ENCODE peak calls at places on chromosomes 3 and 15, in six cellular contexts. Y, B, K, W, V and R are unnamed samples.

GRCh38 chr3:72258786-72259185 is 473.8 kb upstream of the PROK2 start:
- DNase-seq in Y (no peak), B (no peak), K (no peak), W (no peak), V (no peak), R (no peak)

GRCh38 chr3:159669753-159670152 is 318.9 kb upstream of the IL12A start:
- DNase-seq in Y (peak), B (no peak), K (no peak), W (no peak), V (peak), R (no peak)

GRCh38 chr3:193686665-193687506 is 93.9 kb downstream of the OPA1 start:
- DNase-seq in Y (no peak), B (no peak), K (no peak), W (no peak), V (peak), R (no peak)

GRCh38 chr3:36455406-36455805 is 75.1 kb downstream of the STAC start:
- DNase-seq in Y (no peak), B (no peak), K (no peak), W (no peak), V (no peak), R (no peak)

GRCh38 chr3:8837172-8837571 is 67.8 kb upstream of the OXTR start:
- DNase-seq in Y (no peak), B (no peak), K (no peak), W (no peak), V (peak), R (no peak)

GRCh38 chr3:26271848-26272247 is 350.7 kb upstream of the LRRC3B start:
- DNase-seq in Y (no peak), B (no peak), K (no peak), W (no peak), V (no peak), R (no peak)

GRCh38 chr15:69576035-69576526 is 123.5 kb downstream of the RPLP1 start:
- DNase-seq in Y (peak), B (peak), K (no peak), W (no peak), V (peak), R (peak)

GRCh38 chr15:52436971-52437370 is 91.7 kb downstream of the MYO5A start:
- DNase-seq in Y (no peak), B (no peak), K (no peak), W (no peak), V (peak), R (no peak)

GRCh38 chr3:136546718-136547117 is 205.5 kb downstream of the STAG1 start:
- DNase-seq in Y (peak), B (no peak), K (no peak), W (no peak), V (peak), R (no peak)

GRCh38 chr3:179558742-179559364 is 3.9 kb upstream of the ACTL6A start:
- DNase-seq in Y (peak), B (peak), K (peak), W (peak), V (peak), R (no peak)

DNA sequence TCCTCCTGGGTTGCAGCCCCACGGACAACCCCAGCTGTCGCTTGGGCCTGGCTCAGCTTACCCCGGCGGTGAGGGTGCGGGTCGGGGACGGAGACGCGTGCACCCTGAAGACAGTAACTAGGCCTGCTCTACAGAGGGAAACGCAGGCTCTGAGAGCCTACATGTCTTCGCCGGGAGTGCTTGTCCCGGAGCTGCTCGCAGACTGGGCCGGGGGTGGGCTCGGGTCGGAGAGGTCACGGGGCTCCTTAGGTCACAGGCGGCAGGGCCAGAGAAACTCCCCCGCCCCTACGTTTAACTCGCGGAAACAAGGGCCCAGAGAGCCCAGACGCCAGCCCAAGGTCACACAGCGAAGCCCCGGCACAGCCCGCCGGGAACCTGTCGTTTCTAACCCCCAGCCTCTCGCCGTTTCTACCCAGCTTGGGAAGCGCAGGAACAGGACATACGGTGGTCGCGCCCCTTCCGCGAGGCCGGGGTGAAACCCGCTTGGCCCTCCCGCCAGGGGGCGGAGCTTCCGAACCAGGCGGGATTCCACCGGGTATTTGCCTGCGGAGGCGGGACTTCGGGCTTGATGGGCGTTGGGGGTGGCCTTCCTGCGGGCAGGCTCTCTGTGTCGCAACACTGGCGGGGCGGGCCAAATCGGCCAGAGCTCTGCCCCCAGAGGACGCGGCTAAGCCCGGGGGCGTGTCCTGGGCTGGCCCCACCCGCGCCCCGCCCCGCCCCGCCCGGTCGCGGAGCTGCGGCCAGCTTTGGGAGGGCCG is at the start of gene HDAC11:
- DNase-seq in Y (peak), B (peak), K (peak), W (peak), V (peak), R (peak)
- TF ChIP-seq CTCF in Y (no peak), B (peak), K (no peak), W (peak), V (peak), R (peak)

DNA sequence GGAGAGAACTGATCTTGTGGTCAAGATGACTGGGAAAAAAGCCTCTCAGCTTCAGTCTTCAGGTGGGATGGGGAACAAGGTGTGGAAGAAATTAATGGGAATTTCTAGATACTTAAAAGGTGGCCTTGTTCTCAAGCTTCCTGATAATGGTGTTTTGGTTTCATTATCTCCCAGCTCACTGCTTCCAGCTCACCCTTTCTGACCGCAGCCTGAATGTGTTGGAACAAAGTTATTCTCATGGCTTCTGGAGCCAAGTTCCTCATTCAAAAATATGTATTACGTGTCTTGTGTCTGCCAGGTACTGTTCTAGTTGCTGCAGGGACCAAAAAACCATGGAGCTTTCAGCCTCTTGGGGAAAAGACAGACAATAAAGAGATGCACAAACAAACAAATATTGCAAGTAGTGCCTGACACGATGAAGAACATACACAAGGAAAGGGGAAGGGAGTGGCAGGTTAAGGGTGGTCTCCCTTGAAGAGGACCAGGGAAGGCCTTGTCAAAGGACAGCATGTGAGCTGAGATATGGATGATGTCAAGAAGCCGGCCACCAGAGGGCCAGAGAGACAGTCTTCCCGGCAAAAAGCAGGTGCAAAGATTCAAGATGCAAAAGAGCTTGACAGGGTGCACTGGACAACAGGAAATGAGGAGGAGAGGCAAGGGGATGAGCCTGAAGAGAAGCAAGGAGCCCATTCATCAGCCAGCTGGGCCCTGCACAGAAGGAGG is 35.5 kb downstream of the ARRDC4 start:
- DNase-seq in Y (peak), B (peak), K (no peak), W (no peak), V (peak), R (no peak)
- TF ChIP-seq CTCF in Y (no peak), B (peak), K (no peak), W (no peak), V (peak), R (no peak)

GRCh38 chr3:99586680-99587079 is 51.7 kb upstream of the COL8A1 start:
- DNase-seq in Y (no peak), B (no peak), K (no peak), W (no peak), V (no peak), R (no peak)
- TF ChIP-seq CTCF in Y (no peak), B (no peak), K (no peak), W (no peak), V (no peak), R (no peak)

GRCh38 chr3:195186041-195186709 is 84.8 kb downstream of the XXYLT1 start:
- DNase-seq in Y (no peak), B (no peak), K (no peak), W (no peak), V (no peak), R (peak)

GRCh38 chr3:195185574-195185973 is 85.4 kb downstream of the XXYLT1 start:
- DNase-seq in Y (no peak), B (no peak), K (peak), W (no peak), V (peak), R (no peak)

GRCh38 chr3:195187609-195188529 is 83.1 kb downstream of the XXYLT1 start:
- DNase-seq in Y (no peak), B (no peak), K (no peak), W (no peak), V (peak), R (peak)

GRCh38 chr3:195189821-195190220 is 81.1 kb downstream of the XXYLT1 start:
- DNase-seq in Y (no peak), B (no peak), K (no peak), W (no peak), V (no peak), R (no peak)

DNA sequence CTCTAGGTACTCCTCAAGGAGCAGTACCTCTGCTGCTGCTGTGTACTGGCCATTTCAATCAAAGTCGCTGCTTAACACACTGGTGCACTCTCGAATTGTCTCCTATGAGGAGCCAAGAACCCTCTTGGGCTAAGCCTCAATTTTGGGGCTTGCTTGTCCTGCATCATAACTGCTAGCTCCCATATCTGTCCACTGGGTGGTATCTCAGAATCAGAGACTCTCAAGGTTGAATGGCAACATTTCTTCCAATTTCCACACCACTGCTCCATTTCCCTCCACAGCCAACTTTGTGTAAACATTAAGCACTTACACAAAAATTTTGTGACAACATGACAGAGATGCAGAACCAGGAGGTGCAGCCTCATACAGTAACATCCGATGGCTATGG is 82.4 kb downstream of the XXYLT1 start:
- DNase-seq in Y (no peak), B (no peak), K (peak), W (no peak), V (no peak), R (peak)
- TF ChIP-seq CTCF in Y (peak), B (no peak), K (no peak), W (no peak), V (peak), R (no peak)

GRCh38 chr15:25783134-25783533 is 80.0 kb downstream of the ATP10A start:
- DNase-seq in Y (no peak), B (no peak), K (no peak), W (no peak), V (no peak), R (no peak)

GRCh38 chr15:25784876-25785642 is 78.1 kb downstream of the ATP10A start:
- DNase-seq in Y (no peak), B (no peak), K (no peak), W (no peak), V (no peak), R (no peak)

GRCh38 chr15:25784141-25784540 is 79.0 kb downstream of the ATP10A start:
- DNase-seq in Y (no peak), B (no peak), K (no peak), W (no peak), V (no peak), R (no peak)

GRCh38 chr15:25785643-25786029 is 77.5 kb downstream of the ATP10A start:
- DNase-seq in Y (no peak), B (no peak), K (no peak), W (no peak), V (no peak), R (no peak)

GRCh38 chr15:25783607-25784131 is 79.5 kb downstream of the ATP10A start:
- DNase-seq in Y (peak), B (peak), K (no peak), W (no peak), V (no peak), R (no peak)
- TF ChIP-seq CTCF in Y (peak), B (peak), K (no peak), W (no peak), V (no peak), R (no peak)